ENCODE peak calls at places on chromosome 15, in four cellular contexts. K is stomach, Q is breast epithelium, P is upper lobe of left lung. A is an unnamed sample.

GRCh38 chr15:78272776-78273175 is 8.4 kb downstream of the DNAJA4 start:
- DNase-seq in P (no peak), K (no peak), Q (no peak), A (no peak)

GRCh38 chr15:100284191-100284590 is 57.6 kb downstream of the ADAMTS17 start:
- DNase-seq in Q (no peak), P (no peak), K (no peak), A (no peak)

GRCh38 chr15:55234104-55234799 is 37.5 kb upstream of the RSL24D1 start:
- DNase-seq in P (no peak), Q (no peak), K (no peak), A (no peak)

GRCh38 chr15:25186906-25187645 is 232.3 kb downstream of the SNRPN start:
- DNase-seq in P (no peak), Q (no peak), K (no peak), A (no peak)

GRCh38 chr15:51283026-51283425 is 55.4 kb downstream of the CYP19A1 start:
- DNase-seq in P (no peak), Q (no peak), K (no peak), A (no peak)

GRCh38 chr15:39118510-39118909 is 462.4 kb upstream of the THBS1 start:
- DNase-seq in Q (no peak), K (no peak), P (no peak), A (no peak)

GRCh38 chr15:101239724-101240136 is 12.1 kb downstream of the CHSY1 start:
- DNase-seq in Q (no peak), K (no peak), P (no peak), A (no peak)

GRCh38 chr15:100934735-100935134 is 15.6 kb downstream of the LRRK1 start:
- DNase-seq in Q (no peak), K (no peak), P (no peak), A (no peak)

GRCh38 chr15:70318996-70319465 is 221.3 kb upstream of the TLE3 start:
- DNase-seq in K (no peak), Q (peak; percentile 18), P (no peak), A (peak; percentile 48)

GRCh38 chr15:58639992-58640391 is 109.5 kb downstream of the ADAM10 start:
- DNase-seq in K (no peak), Q (no peak), P (no peak), A (no peak)

GRCh38 chr15:68843425-68844311 is 23.0 kb upstream of the ANP32A start:
- DNase-seq in Q (no peak), K (no peak), P (no peak), A (no peak)

GRCh38 chr15:90037510-90037860 is 36.4 kb downstream of the ZNF710 start:
- DNase-seq in Q (no peak), P (no peak), K (no peak), A (no peak)

GRCh38 chr15:44541282-44541958 is 4.5 kb downstream of the EIF3J start:
- DNase-seq in Q (no peak), K (no peak), P (no peak), A (no peak)

GRCh38 chr15:75682181-75683135 is 30.2 kb downstream of the CSPG4 start:
- DNase-seq in Q (no peak), K (peak; percentile 42), P (no peak), A (no peak)

GRCh38 chr15:39230205-39230916 is 350.5 kb upstream of the THBS1 start:
- DNase-seq in K (no peak), P (no peak), Q (no peak), A (no peak)

GRCh38 chr15:39846108-39846507 is 63.5 kb upstream of the FSIP1 start:
- DNase-seq in P (no peak), Q (no peak), K (no peak), A (no peak)

GRCh38 chr15:63019539-63020109 is 22.9 kb upstream of the TPM1 start:
- DNase-seq in K (peak; percentile 69), Q (peak; percentile 89), P (no peak), A (peak; percentile 61)

GRCh38 chr15:77676569-77677375 is 44.1 kb upstream of the LINGO1 start:
- DNase-seq in Q (no peak), P (no peak), K (no peak), A (no peak)

GRCh38 chr15:25687689-25688088 is 175.4 kb downstream of the ATP10A start:
- DNase-seq in K (no peak), P (no peak), Q (no peak), A (no peak)

GRCh38 chr15:94749848-94750617 is 518.7 kb downstream of the MCTP2 start:
- DNase-seq in K (no peak), P (no peak), Q (no peak), A (no peak)

GRCh38 chr15:61390138-61390537 is 161.0 kb upstream of the RORA start:
- DNase-seq in P (no peak), Q (no peak), K (no peak), A (no peak)

GRCh38 chr15:78133801-78134200 is 2.6 kb upstream of the CIB2 start:
- DNase-seq in P (no peak), Q (peak; percentile 80), K (no peak), A (peak; percentile 79)

GRCh38 chr15:31483053-31483923 is 156.7 kb downstream of the KLF13 start:
- DNase-seq in K (peak; percentile 26), P (no peak), Q (no peak), A (no peak)

GRCh38 chr15:63597033-63597790 is at the start of gene FBXL22:
- DNase-seq in K (no peak), P (peak; percentile 66), Q (no peak), A (peak; percentile 32)

GRCh38 chr15:60611592-60612346 is 132.8 kb upstream of the ICE2 start:
- DNase-seq in P (no peak), Q (no peak), K (no peak), A (no peak)

GRCh38 chr15:71730277-71731144 is 79.8 kb upstream of the NR2E3 start:
- DNase-seq in P (peak; percentile 30), Q (peak; percentile 44), K (peak; percentile 49), A (peak; percentile 47)

GRCh38 chr15:23566070-23567050 is 886 bp downstream of the MKRN3 start:
- DNase-seq in Q (no peak), K (no peak), P (no peak), A (no peak)

GRCh38 chr15:47618216-47618615 is 99.1 kb upstream of the SEMA6D start:
- DNase-seq in P (no peak), K (no peak), Q (no peak), A (no peak)

GRCh38 chr15:49035825-49036224 is 10.4 kb downstream of the SECISBP2L start:
- DNase-seq in K (no peak), Q (no peak), P (no peak), A (no peak)

GRCh38 chr15:74127255-74127953 is 3.0 kb upstream of the ISLR2 start:
- DNase-seq in K (peak; percentile 90), P (peak; percentile 83), Q (peak; percentile 84), A (peak; percentile 84)
- TF ChIP-seq POLR2AphosphoS5 in K (no peak), P (no peak), Q (no peak), A (peak; percentile 26)

GRCh38 chr15:32879980-32880379 is 162.2 kb downstream of the GREM1 start:
- DNase-seq in Q (no peak), P (no peak), K (no peak), A (no peak)

GRCh38 chr15:32877201-32877600 is 159.4 kb downstream of the GREM1 start:
- DNase-seq in P (no peak), K (no peak), Q (no peak), A (no peak)

GRCh38 chr15:32878849-32879795 is 161.3 kb downstream of the GREM1 start:
- DNase-seq in P (no peak), Q (no peak), K (no peak), A (no peak)

GRCh38 chr15:32877620-32878019 is 159.8 kb downstream of the GREM1 start:
- DNase-seq in K (no peak), P (no peak), Q (no peak), A (no peak)

GRCh38 chr15:32878342-32878741 is 160.5 kb downstream of the GREM1 start:
- DNase-seq in K (no peak), Q (no peak), P (no peak), A (no peak)
- H3K27me3 ChIP-seq in K (no peaks in the 10 kb centered on the region), Q (no peaks in the 10 kb centered on the region), P (no peaks in the 10 kb centered on the region), A (no peaks in the 10 kb centered on the region)

GRCh38 chr15:85837011-85837433 is 42.3 kb upstream of the KLHL25 start:
- DNase-seq in P (peak; percentile 25), Q (no peak), K (peak; percentile 77), A (peak; percentile 59)
- TF ChIP-seq POLR2A in P (no peak), Q (no peak), K (no peak), A (peak; percentile 19)

DNA sequence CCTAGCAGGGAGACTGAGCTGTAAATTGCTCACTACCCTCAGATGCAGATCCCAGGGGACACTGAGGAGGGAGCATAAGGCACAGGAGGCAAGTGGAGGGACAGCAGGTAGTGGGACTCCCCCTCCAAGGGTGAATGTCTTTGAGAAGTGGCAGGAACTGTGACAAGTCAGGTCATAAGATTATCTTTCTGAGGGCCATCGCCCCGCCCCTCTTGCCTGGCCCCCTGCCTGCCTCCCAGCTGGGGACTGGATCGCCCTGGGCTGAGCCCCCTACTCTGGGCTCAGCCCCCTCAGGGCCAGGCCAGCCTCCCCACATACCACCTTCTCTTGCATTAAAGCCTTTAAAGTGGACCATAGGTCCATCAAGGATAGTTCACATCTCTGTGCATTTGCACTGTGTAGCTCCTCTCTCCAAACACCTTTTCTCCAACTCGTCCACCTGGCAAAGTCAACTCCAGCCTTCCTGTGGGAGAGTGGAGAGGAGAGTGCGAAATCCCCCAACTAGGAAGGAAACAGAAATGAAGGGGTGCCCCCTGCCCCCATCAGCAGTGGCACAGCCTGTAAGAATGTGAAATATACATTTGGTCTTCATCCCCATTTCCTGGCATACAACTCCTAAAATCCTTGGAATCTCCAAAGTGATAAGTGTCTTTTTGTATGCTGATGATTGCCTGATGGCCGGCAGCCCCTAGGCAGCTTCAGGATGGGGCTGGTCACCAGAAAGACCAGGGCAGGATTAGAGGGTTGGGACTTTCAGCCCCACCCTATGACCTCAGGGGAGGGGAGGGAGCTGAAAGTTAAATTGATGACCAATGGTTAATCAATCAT is 14.7 kb downstream of the PIF1 start:
- DNase-seq in K (no peak), Q (no peak), P (no peak), A (no peak)
- TF ChIP-seq POLR2AphosphoS5 in K (no peak), Q (no peak), P (no peak), A (no peak)

GRCh38 chr15:42139596-42139995 is 16.8 kb downstream of the PLA2G4F start:
- DNase-seq in Q (no peak), P (no peak), K (peak; percentile 15), A (no peak)

GRCh38 chr15:42138968-42139386 is 17.5 kb downstream of the PLA2G4F start:
- DNase-seq in K (peak; percentile 56), Q (no peak), P (peak; percentile 53), A (no peak)

GRCh38 chr15:42141795-42142667 is 14.4 kb downstream of the PLA2G4F start:
- DNase-seq in Q (no peak), K (no peak), P (no peak), A (no peak)

GRCh38 chr15:42141246-42141645 is 15.2 kb downstream of the PLA2G4F start:
- DNase-seq in Q (no peak), K (no peak), P (no peak), A (no peak)

GRCh38 chr15:42140383-42141070 is 15.9 kb downstream of the PLA2G4F start:
- DNase-seq in K (no peak), P (no peak), Q (no peak), A (no peak)
- H3K27me3 ChIP-seq in K (no peaks in the 10 kb centered on the region), P (no peaks in the 10 kb centered on the region), Q (no peaks in the 10 kb centered on the region), A (no peaks in the 10 kb centered on the region)

DNA sequence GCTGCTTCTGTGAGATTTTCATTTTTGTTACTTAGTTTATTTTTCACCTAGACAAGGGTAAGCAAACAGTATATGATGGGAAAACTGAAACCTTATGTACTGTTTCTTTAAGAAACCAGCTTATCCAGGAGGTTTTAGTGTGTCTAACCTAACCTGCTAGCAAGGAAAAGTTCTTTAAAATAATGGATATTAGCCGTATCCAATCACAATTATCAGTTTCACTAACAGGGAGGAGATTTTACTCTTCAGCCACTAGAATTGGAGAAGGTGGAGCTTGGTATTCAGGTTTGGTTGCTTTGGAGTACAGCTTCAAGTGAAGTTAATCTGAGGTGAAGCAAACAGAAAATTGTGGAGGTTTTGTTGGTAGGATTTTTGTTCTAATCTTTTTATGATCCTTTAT is 12.8 kb downstream of the ZFAND6 start:
- DNase-seq in P (no peak), K (no peak), Q (no peak), A (peak; percentile 52)
- TF ChIP-seq POLR2A in P (no peak), K (no peak), Q (no peak), A (no peak)

A was measured in prostate gland.